ENCODE peak calls at places on chromosomes 5 and 9, in six cellular contexts. One of them, this sample, is unnamed.

GRCh38 chr5:10762178-10762775 is 1.2 kb upstream of the DAP start:
- DNase-seq in GM23338: no peak
- DNase-seq in omental fat pad: no peak
- DNase-seq in T-helper 17 cell: no peak
- DNase-seq in thyroid gland: peak; percentile 83
- DNase-seq in NCI-H345: no peak
- DNase-seq in this sample: no peak

GRCh38 chr5:89191374-89191773 is 308.4 kb upstream of the MEF2C start:
- DNase-seq in NCI-H345: no peak
- DNase-seq in T-helper 17 cell: no peak
- DNase-seq in GM23338: no peak
- DNase-seq in omental fat pad: no peak
- DNase-seq in thyroid gland: no peak
- DNase-seq in this sample: no peak

GRCh38 chr5:74257645-74258328 is 382.7 kb downstream of the ENC1 start:
- DNase-seq in GM23338: peak; percentile 30
- DNase-seq in thyroid gland: peak; percentile 62
- DNase-seq in T-helper 17 cell: no peak
- DNase-seq in omental fat pad: no peak
- DNase-seq in NCI-H345: no peak
- DNase-seq in this sample: no peak

GRCh38 chr5:165616550-165617430 is 2111.4 kb downstream of the MAT2B start:
- DNase-seq in GM23338: peak; percentile 46
- DNase-seq in NCI-H345: no peak
- DNase-seq in T-helper 17 cell: no peak
- DNase-seq in omental fat pad: no peak
- DNase-seq in thyroid gland: no peak
- DNase-seq in this sample: no peak

GRCh38 chr9:127528407-127529251 is 77.3 kb downstream of the LRSAM1 start:
- DNase-seq in GM23338: peak; percentile 43
- DNase-seq in NCI-H345: peak; percentile 17
- DNase-seq in thyroid gland: no peak
- DNase-seq in omental fat pad: no peak
- DNase-seq in T-helper 17 cell: no peak
- DNase-seq in this sample: no peak

GRCh38 chr5:133373121-133373870 is 239.0 kb downstream of the FSTL4 start:
- DNase-seq in T-helper 17 cell: no peak
- DNase-seq in omental fat pad: no peak
- DNase-seq in thyroid gland: no peak
- DNase-seq in NCI-H345: no peak
- DNase-seq in GM23338: no peak
- DNase-seq in this sample: no peak

GRCh38 chr5:74367931-74368330 is 272.6 kb downstream of the ENC1 start:
- DNase-seq in GM23338: no peak
- DNase-seq in omental fat pad: no peak
- DNase-seq in NCI-H345: no peak
- DNase-seq in T-helper 17 cell: no peak
- DNase-seq in thyroid gland: no peak
- DNase-seq in this sample: no peak

GRCh38 chr9:99401826-99402225 is 179.7 kb downstream of the SEC61B start:
- DNase-seq in NCI-H345: no peak
- DNase-seq in omental fat pad: no peak
- DNase-seq in T-helper 17 cell: no peak
- DNase-seq in thyroid gland: no peak
- DNase-seq in GM23338: no peak
- DNase-seq in this sample: no peak

GRCh38 chr5:5755888-5756287 is 333.4 kb downstream of the ICE1 start:
- DNase-seq in omental fat pad: no peak
- DNase-seq in GM23338: no peak
- DNase-seq in T-helper 17 cell: no peak
- DNase-seq in NCI-H345: no peak
- DNase-seq in thyroid gland: no peak
- DNase-seq in this sample: no peak

GRCh38 chr9:88418715-88419540 is 30.7 kb downstream of the SPIN1 start:
- DNase-seq in T-helper 17 cell: no peak
- DNase-seq in GM23338: no peak
- DNase-seq in omental fat pad: no peak
- DNase-seq in NCI-H345: no peak
- DNase-seq in thyroid gland: no peak
- DNase-seq in this sample: no peak